ENCODE peak calls at places on chromosomes 11 and 22, in ten cellular contexts. P is activated T-cell treated with anti-CD3 and anti-CD28 coated beads for 1 hour; Y is HL-60; C is HT1080; J is A172; I is T47D; T is GM12892; Q is HAP-1; Z is stimulated activated CD4-positive, alpha-beta T cell treated with anti-CD3 and anti-CD28 coated beads, Interleukin-12 subunit alpha, Interleukin-12 subunit beta, amount 100 ng/mL, for 24 hours; U is H54. K is an unnamed sample.

GRCh38 chr11:8604078-8604723 is 10.2 kb upstream of the STK33 start:
- DNase-seq in P (no peak), Y (peak), C (peak), J (peak), I (peak), T (peak), Q (peak), Z (peak), U (peak), K (peak)

GRCh38 chr11:86214710-86215109 is 29.8 kb upstream of the EED start:
- DNase-seq in P (no peak), Y (no peak), C (no peak), J (peak), I (peak), T (no peak), Q (no peak), Z (peak), U (no peak), K (no peak)

GRCh38 chr11:134466909-134467567 is 55.0 kb upstream of the B3GAT1 start:
- DNase-seq in P (no peak), Y (no peak), C (no peak), J (no peak), I (no peak), T (no peak), Q (no peak), Z (no peak), U (no peak), K (no peak)

GRCh38 chr22:22044153-22044552 is 61.6 kb upstream of the TOP3B start:
- DNase-seq in P (no peak), Y (no peak), C (no peak), J (no peak), I (no peak), T (no peak), Q (no peak), Z (no peak), U (no peak), K (no peak)

GRCh38 chr22:22928666-22929380 is 41.2 kb downstream of the IGLL5 start:
- DNase-seq in P (peak), Y (peak), C (peak), J (peak), I (no peak), T (peak), Q (no peak), Z (peak), U (peak), K (no peak)

GRCh38 chr22:32410459-32410858 is 1.6 kb downstream of the RTCB start:
- DNase-seq in P (no peak), Y (no peak), C (peak), J (no peak), I (no peak), T (no peak), Q (no peak), Z (no peak), U (no peak), K (no peak)

GRCh38 chr11:95229199-95230053 is 1.6 kb downstream of the SESN3 start:
- DNase-seq in P (no peak), Y (no peak), C (peak), J (no peak), I (no peak), T (no peak), Q (no peak), Z (no peak), U (no peak), K (no peak)

GRCh38 chr22:23581252-23581634 is 1.2 kb upstream of the IGLL1 start:
- DNase-seq in P (no peak), Y (no peak), C (no peak), J (no peak), I (peak), T (no peak), Q (no peak), Z (no peak), U (no peak), K (no peak)

GRCh38 chr11:113376156-113376555 is 11.4 kb upstream of the ANKK1 start:
- DNase-seq in P (no peak), Y (no peak), C (no peak), J (no peak), I (no peak), T (no peak), Q (no peak), Z (no peak), U (no peak), K (no peak)

GRCh38 chr11:61362542-61362875 is 335 bp downstream of the TMEM138 start:
- DNase-seq in P (peak), Y (no peak), C (no peak), J (no peak), I (peak), T (no peak), Q (peak), Z (no peak), U (no peak), K (no peak)

GRCh38 chr11:132187391-132187790 is 817.0 kb downstream of the NTM start:
- DNase-seq in P (no peak), Y (no peak), C (no peak), J (no peak), I (no peak), T (no peak), Q (no peak), Z (no peak), U (no peak), K (no peak)

GRCh38 chr11:96154802-96155520 is 188.0 kb downstream of the MAML2 start:
- DNase-seq in P (no peak), Y (no peak), C (peak), J (peak), I (no peak), T (no peak), Q (no peak), Z (no peak), U (no peak), K (no peak)

GRCh38 chr11:2100361-2101170 is 38.6 kb downstream of the IGF2 start:
- DNase-seq in P (no peak), Y (no peak), C (peak), J (no peak), I (no peak), T (no peak), Q (no peak), Z (no peak), U (no peak), K (no peak)

GRCh38 chr11:100791873-100792272 is 104.8 kb downstream of the ARHGAP42 start:
- DNase-seq in P (no peak), Y (no peak), C (no peak), J (no peak), I (peak), T (no peak), Q (peak), Z (no peak), U (no peak), K (peak)

GRCh38 chr11:10674991-10675440 is 18.5 kb downstream of the IRAG1 start:
- DNase-seq in P (no peak), Y (no peak), C (no peak), J (no peak), I (no peak), T (no peak), Q (no peak), Z (no peak), U (no peak), K (no peak)

GRCh38 chr11:65491614-65492386 is 7.0 kb upstream of the MALAT1 start:
- DNase-seq in P (no peak), Y (peak), C (peak), J (peak), I (peak), T (no peak), Q (peak), Z (no peak), U (no peak), K (peak)

GRCh38 chr22:44865193-44866057 is 113.0 kb downstream of the ARHGAP8 start:
- DNase-seq in P (no peak), Y (no peak), C (no peak), J (no peak), I (no peak), T (no peak), Q (no peak), Z (no peak), U (no peak), K (no peak)

GRCh38 chr22:43377486-43377995 is 34.3 kb upstream of the MPPED1 start:
- DNase-seq in P (no peak), Y (no peak), C (no peak), J (no peak), I (no peak), T (no peak), Q (no peak), Z (no peak), U (no peak), K (no peak)

GRCh38 chr11:88352139-88352538 is 14.6 kb upstream of the CTSC start:
- DNase-seq in P (no peak), Y (no peak), C (no peak), J (peak), I (peak), T (no peak), Q (peak), Z (no peak), U (no peak), K (no peak)

GRCh38 chr11:46382644-46383403 is 1.4 kb downstream of the MDK start:
- DNase-seq in P (no peak), Y (no peak), C (peak), J (peak), I (peak), T (no peak), Q (peak), Z (no peak), U (peak), K (peak)

GRCh38 chr11:126490261-126490660 is 134.8 kb downstream of the ST3GAL4 start:
- DNase-seq in P (no peak), Y (no peak), C (no peak), J (no peak), I (no peak), T (no peak), Q (peak), Z (no peak), U (no peak), K (no peak)

GRCh38 chr11:36254739-36255138 is 34.5 kb downstream of the COMMD9 start:
- DNase-seq in P (no peak), Y (no peak), C (peak), J (peak), I (no peak), T (no peak), Q (no peak), Z (no peak), U (no peak), K (no peak)

GRCh38 chr22:38733329-38734202 is 22.2 kb downstream of the SUN2 start:
- DNase-seq in P (peak), Y (no peak), C (no peak), J (no peak), I (peak), T (peak), Q (peak), Z (peak), U (no peak), K (peak)

GRCh38 chr11:8265681-8266241 is 2.1 kb upstream of the LMO1 start:
- DNase-seq in P (no peak), Y (no peak), C (no peak), J (no peak), I (no peak), T (no peak), Q (peak), Z (no peak), U (peak), K (no peak)

GRCh38 chr22:39444247-39444800 is 12.5 kb upstream of the MGAT3 start:
- DNase-seq in P (no peak), Y (no peak), C (no peak), J (no peak), I (no peak), T (no peak), Q (no peak), Z (no peak), U (no peak), K (no peak)

GRCh38 chr11:128480066-128480465 is 107.3 kb downstream of the ETS1 start:
- DNase-seq in P (no peak), Y (no peak), C (no peak), J (no peak), I (no peak), T (no peak), Q (no peak), Z (no peak), U (no peak), K (no peak)

GRCh38 chr11:27816200-27816599 is 115.9 kb upstream of the BDNF start:
- DNase-seq in P (no peak), Y (no peak), C (no peak), J (no peak), I (no peak), T (no peak), Q (no peak), Z (no peak), U (no peak), K (no peak)

GRCh38 chr11:16512842-16513241 is 156.5 kb upstream of the SOX6 start:
- DNase-seq in P (no peak), Y (no peak), C (no peak), J (no peak), I (no peak), T (no peak), Q (no peak), Z (no peak), U (no peak), K (no peak)

GRCh38 chr11:64764753-64765152 is 5.0 kb upstream of the PYGM start:
- DNase-seq in P (no peak), Y (no peak), C (no peak), J (no peak), I (no peak), T (no peak), Q (no peak), Z (no peak), U (no peak), K (no peak)

GRCh38 chr11:48101044-48101733 is 115.4 kb upstream of the OR4B1 start:
- DNase-seq in P (no peak), Y (no peak), C (no peak), J (no peak), I (no peak), T (no peak), Q (no peak), Z (no peak), U (no peak), K (no peak)

GRCh38 chr11:28017816-28018215 is 90.1 kb downstream of the KIF18A start:
- DNase-seq in P (no peak), Y (no peak), C (no peak), J (no peak), I (no peak), T (no peak), Q (no peak), Z (no peak), U (no peak), K (no peak)

GRCh38 chr22:47200273-47201051 is 438.0 kb downstream of the TBC1D22A start:
- DNase-seq in P (no peak), Y (no peak), C (no peak), J (no peak), I (no peak), T (no peak), Q (no peak), Z (no peak), U (no peak), K (no peak)

GRCh38 chr11:61297341-61297740 is 2.2 kb upstream of the VWCE start:
- DNase-seq in P (no peak), Y (no peak), C (no peak), J (no peak), I (peak), T (no peak), Q (no peak), Z (no peak), U (no peak), K (no peak)

GRCh38 chr11:79342686-79343085 is 98.1 kb downstream of the TENM4 start:
- DNase-seq in P (no peak), Y (no peak), C (peak), J (no peak), I (no peak), T (no peak), Q (no peak), Z (no peak), U (no peak), K (no peak)

GRCh38 chr11:112518371-112518770 is 257.7 kb upstream of the PLET1 start:
- DNase-seq in P (no peak), Y (no peak), C (no peak), J (no peak), I (no peak), T (no peak), Q (no peak), Z (no peak), U (no peak), K (no peak)

K was measured in glutamatergic neuron.